ENCODE peak calls at places on chromosome 20, in eight cellular contexts. J, A, G, Q, O, Z, R and X are unnamed samples.
A peak's percentile ranks its signal among the peaks of the same experiment; 100 is the strongest.

GRCh38 chr20:52242237-52243230 is 51.0 kb upstream of the ZFP64 start:
- DNase-seq in O (no peak), Z (no peak), A (no peak), G (peak; percentile 54), Q (no peak), J (no peak), R (no peak), X (no peak)

GRCh38 chr20:25355191-25355590 is 35.4 kb downstream of the ABHD12 start:
- DNase-seq in O (no peak), Z (no peak), R (no peak), A (no peak), Q (no peak), J (no peak), G (no peak), X (no peak)

GRCh38 chr20:4740774-4741431 is 19.2 kb downstream of the PRND start:
- DNase-seq in J (peak; percentile 44), O (peak; percentile 58), A (peak; percentile 58), Z (peak; percentile 58), G (peak; percentile 77), Q (no peak), R (peak; percentile 42), X (no peak)

GRCh38 chr20:63469019-63469712 is 3.3 kb downstream of the KCNQ2 start:
- DNase-seq in A (no peak), Z (no peak), Q (no peak), J (no peak), G (no peak), O (no peak), R (no peak), X (no peak)

GRCh38 chr20:25205277-25206062 is 10.0 kb downstream of the ENTPD6 start:
- DNase-seq in A (no peak), R (no peak), G (no peak), J (no peak), O (peak; percentile 17), Q (no peak), Z (no peak), X (no peak)

GRCh38 chr20:50815162-50815989 is 20.5 kb downstream of the BCAS4 start:
- DNase-seq in Q (peak; percentile 92), R (no peak), O (no peak), G (no peak), Z (no peak), J (no peak), A (no peak), X (no peak)

GRCh38 chr20:61682114-61682997 is 383.3 kb downstream of the TAF4 start:
- DNase-seq in R (no peak), Q (no peak), J (no peak), G (no peak), Z (no peak), O (no peak), A (no peak), X (no peak)

GRCh38 chr20:41339957-41340326 is 679 bp upstream of the LPIN3 start:
- DNase-seq in G (peak; percentile 85), Z (peak; percentile 77), Q (peak; percentile 96), A (peak; percentile 92), J (peak; percentile 86), O (peak; percentile 96), R (peak; percentile 57), X (peak; percentile 88)

GRCh38 chr20:64256282-64256947 is 867 bp downstream of the PCMTD2 start:
- DNase-seq in Q (peak; percentile 81), J (no peak), A (no peak), O (no peak), R (no peak), G (peak; percentile 14), Z (no peak), X (peak; percentile 30)

GRCh38 chr20:14829897-14830296 is 492.5 kb upstream of the FLRT3 start:
- DNase-seq in Q (no peak), O (no peak), Z (no peak), R (no peak), G (no peak), J (no peak), A (no peak), X (no peak)

GRCh38 chr20:20465259-20465658 is 97.4 kb downstream of the INSM1 start:
- DNase-seq in J (no peak), Q (no peak), G (peak; percentile 57), A (no peak), Z (no peak), R (no peak), O (no peak), X (no peak)

GRCh38 chr20:38748097-38748862 is at the start of gene ACTR5:
- DNase-seq in J (peak; percentile 96), O (peak; percentile 95), Z (peak; percentile 90), G (peak; percentile 97), Q (peak; percentile 99), R (peak; percentile 91), A (peak; percentile 96), X (peak; percentile 93)

GRCh38 chr20:20711413-20711812 is 1.0 kb downstream of the RALGAPA2 start:
- DNase-seq in R (peak; percentile 47), A (no peak), J (no peak), G (no peak), O (no peak), Z (no peak), Q (no peak), X (no peak)

GRCh38 chr20:18394363-18394762 is 72.5 kb downstream of the DZANK1 start:
- DNase-seq in A (no peak), Q (no peak), O (no peak), G (peak; percentile 52), R (no peak), Z (no peak), J (no peak), X (no peak)

GRCh38 chr20:62978559-62978938 is 26.0 kb downstream of the SLC17A9 start:
- DNase-seq in J (no peak), A (no peak), Q (no peak), G (no peak), R (peak; percentile 29), Z (no peak), O (no peak), X (no peak)

GRCh38 chr20:50429412-50429811 is 80.8 kb upstream of the PTPN1 start:
- DNase-seq in G (no peak), A (no peak), Q (no peak), O (no peak), Z (no peak), J (no peak), R (no peak), X (no peak)

GRCh38 chr20:34585019-34585418 is 26.5 kb downstream of the MAP1LC3A start:
- DNase-seq in Q (no peak), G (no peak), R (no peak), J (no peak), Z (no peak), O (no peak), A (no peak), X (no peak)

GRCh38 chr20:60137657-60138245 is 179.5 kb downstream of the CDH26 start:
- DNase-seq in A (no peak), O (no peak), J (no peak), Q (peak; percentile 58), Z (peak; percentile 23), R (peak; percentile 81), G (peak; percentile 46), X (no peak)
- H3K4me3 ChIP-seq in A (peak overlapping the region; percentile 42), O (peak overlapping the region; percentile 43), J (peak overlapping the region; percentile 18), Q (no peak overlapping the region), Z (no peak overlapping the region), R (peak overlapping the region; percentile 15), G (no peak overlapping the region), X (no peak overlapping the region)

GRCh38 chr20:22925613-22925983 is 109.5 kb upstream of the SSTR4 start:
- DNase-seq in Z (no peak), G (no peak), J (no peak), A (no peak), Q (no peak), O (no peak), R (no peak), X (no peak)
- H3K27ac ChIP-seq in Z (no peak overlapping the region), G (no peak overlapping the region), J (no peak overlapping the region), A (no peak overlapping the region), Q (no peak overlapping the region), O (no peak overlapping the region), R (no peak overlapping the region), X (no peak overlapping the region)

GRCh38 chr20:23320317-23320716 is 30.3 kb upstream of the NXT1 start:
- DNase-seq in O (no peak), A (no peak), J (no peak), R (no peak), Z (peak; percentile 55), Q (peak; percentile 87), G (no peak), X (no peak)
- TF ChIP-seq CTCF in O (no peak), A (no peak), J (no peak), R (peak; percentile 47), Z (peak; percentile 28), Q (peak; percentile 54), G (peak; percentile 39), X (no peak)

DNA sequence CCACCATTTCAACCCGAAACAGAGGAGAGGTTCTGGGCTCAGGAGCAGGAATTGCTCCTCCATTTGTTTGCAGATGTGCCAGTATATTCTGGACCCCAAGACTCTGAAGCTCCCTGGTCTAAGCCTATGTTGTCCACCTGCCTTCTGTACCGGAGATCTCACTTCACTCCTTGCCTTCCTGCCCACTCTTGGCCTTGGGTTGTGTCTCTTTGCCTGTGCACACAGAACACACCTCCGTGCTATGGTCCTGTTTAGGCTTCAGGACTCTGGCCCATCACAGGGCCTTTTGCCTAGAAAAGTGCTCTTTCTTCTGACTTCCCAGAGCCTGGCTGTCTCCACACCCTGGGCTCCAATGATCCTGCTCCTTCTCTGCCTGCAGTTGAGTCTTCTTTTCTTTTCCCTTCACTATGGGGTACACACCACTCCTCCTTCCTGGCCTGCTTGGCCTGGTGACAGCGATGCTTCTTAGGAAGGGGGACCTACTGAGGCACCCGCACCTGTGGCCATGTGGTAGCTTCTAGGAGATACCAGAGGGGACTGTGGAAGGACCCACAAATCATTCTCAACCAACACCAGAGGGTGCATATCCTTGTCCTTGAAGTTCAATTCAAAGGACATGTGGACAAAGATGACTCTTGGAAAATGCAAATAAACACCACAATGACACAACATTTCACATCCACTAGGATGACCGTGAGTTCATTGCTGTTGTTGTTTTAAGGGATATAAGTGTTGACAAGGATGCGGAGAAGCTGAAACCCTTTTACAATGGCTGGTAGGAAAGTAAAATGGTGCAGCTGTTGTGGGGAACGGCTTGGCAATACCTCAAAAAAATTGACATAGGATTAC is 75.1 kb downstream of the FOXA2 start:
- DNase-seq in Z (no peak), A (no peak), Q (no peak), O (no peak), J (no peak), R (no peak), G (no peak), X (no peak)
- H3K4me3 ChIP-seq in Z (no peak overlapping the region), A (no peak overlapping the region), Q (no peak overlapping the region), O (no peak overlapping the region), J (no peak overlapping the region), R (no peak overlapping the region), G (no peak overlapping the region), X (no peak overlapping the region)

GRCh38 chr20:59600472-59600871 is 3.9 kb upstream of the PHACTR3 start:
- DNase-seq in Z (no peak), Q (no peak), O (no peak), J (no peak), A (no peak), G (no peak), R (peak; percentile 26), X (no peak)
- H3K27ac ChIP-seq in Z (no peak overlapping the region), Q (no peak overlapping the region), O (no peak overlapping the region), J (no peak overlapping the region), A (no peak overlapping the region), G (no peak overlapping the region), R (no peak overlapping the region), X (no peak overlapping the region)